ENCODE peak calls at places on chromosomes 16 and 17, in four cellular contexts. O, J, M and R are unnamed samples.

GRCh38 chr17:64658931-64659330 is 3.2 kb downstream of the SMURF2 start:
- DNase-seq in O (peak; percentile 83), J (no peak), M (no peak), R (no peak)

GRCh38 chr16:31347445-31347844 is 7.5 kb upstream of the ITGAX start:
- DNase-seq in O (no peak), J (no peak), M (no peak), R (no peak)

GRCh38 chr16:49203361-49203760 is 78.3 kb downstream of the CBLN1 start:
- DNase-seq in O (no peak), J (no peak), M (no peak), R (no peak)

GRCh38 chr17:7854078-7854777 is 638 bp upstream of the TMEM88 start:
- DNase-seq in O (no peak), J (no peak), M (no peak), R (no peak)

GRCh38 chr17:7383371-7383741 is 2.5 kb downstream of the TNK1 start:
- DNase-seq in O (no peak), J (no peak), M (no peak), R (no peak)

GRCh38 chr16:160691-161190 is 5.0 kb upstream of the HBM start:
- DNase-seq in O (no peak), J (no peak), M (no peak), R (no peak)

GRCh38 chr17:61201211-61201610 is 198.4 kb upstream of the TBX2 start:
- DNase-seq in O (peak; percentile 90), J (no peak), M (peak; percentile 88), R (no peak)

GRCh38 chr16:74605746-74606520 is 981 bp downstream of the GLG1 start:
- DNase-seq in O (peak; percentile 23), J (no peak), M (no peak), R (no peak)

GRCh38 chr17:76382305-76382802 is 2.1 kb upstream of the SPHK1 start:
- DNase-seq in O (no peak), J (no peak), M (no peak), R (peak; percentile 35)

GRCh38 chr17:14321476-14321949 is 20.6 kb downstream of the HS3ST3B1 start:
- DNase-seq in O (no peak), J (no peak), M (no peak), R (no peak)

GRCh38 chr16:66486773-66487579 is 59.9 kb downstream of the BEAN1 start:
- DNase-seq in O (peak; percentile 95), J (no peak), M (peak; percentile 49), R (no peak)

GRCh38 chr16:1863681-1864460 is 8.1 kb downstream of the MEIOB start:
- DNase-seq in O (peak; percentile 71), J (no peak), M (no peak), R (no peak)

GRCh38 chr17:42659079-42659931 is at the start of gene TUBG2:
- DNase-seq in O (peak; percentile 89), J (peak; percentile 86), M (no peak), R (peak; percentile 88)

GRCh38 chr17:67496286-67496685 is 119.2 kb downstream of the PITPNC1 start:
- DNase-seq in O (no peak), J (no peak), M (no peak), R (no peak)

GRCh38 chr16:1615761-1616160 is 3.6 kb downstream of the CRAMP1 start:
- DNase-seq in O (peak; percentile 7), J (no peak), M (no peak), R (no peak)

GRCh38 chr16:31138621-31139578 is 3.4 kb upstream of the PRSS8 start:
- DNase-seq in O (peak; percentile 62), J (peak; percentile 83), M (peak; percentile 67), R (peak; percentile 93)

GRCh38 chr17:1769826-1770477 is 8.1 kb downstream of the SERPINF1 start:
- DNase-seq in O (no peak), J (no peak), M (no peak), R (no peak)

GRCh38 chr16:30091474-30092372 is at the start of gene TBX6:
- DNase-seq in O (peak; percentile 80), J (peak; percentile 93), M (peak; percentile 53), R (peak; percentile 97)

GRCh38 chr17:42180922-42181850 is at the start of gene KCNH4:
- DNase-seq in O (peak; percentile 67), J (peak; percentile 74), M (no peak), R (peak; percentile 79)

GRCh38 chr16:28596840-28597691 is at the start of gene SULT1A2:
- DNase-seq in O (peak; percentile 6), J (peak; percentile 68), M (peak; percentile 31), R (peak; percentile 85)

GRCh38 chr17:44608732-44609435 is 47.4 kb upstream of the MEIOC start:
- DNase-seq in O (no peak), J (no peak), M (no peak), R (no peak)

GRCh38 chr16:931171-931570 is 39.6 kb downstream of the LMF1 start:
- DNase-seq in O (no peak), J (no peak), M (no peak), R (no peak)

GRCh38 chr16:86975445-86975844 is 341.7 kb downstream of the C16orf95 start:
- DNase-seq in O (peak; percentile 93), J (no peak), M (peak; percentile 87), R (no peak)

GRCh38 chr16:4428500-4428899 is 2.8 kb downstream of the DNAJA3 start:
- DNase-seq in O (no peak), J (no peak), M (no peak), R (no peak)

GRCh38 chr17:79045001-79045729 is 21.2 kb downstream of the C1QTNF1 start:
- DNase-seq in O (no peak), J (no peak), M (no peak), R (peak; percentile 27)

GRCh38 chr16:57093845-57094564 is 1.6 kb downstream of the CPNE2 start:
- DNase-seq in O (no peak), J (peak; percentile 79), M (no peak), R (peak; percentile 79)

GRCh38 chr16:24541534-24541933 is 2.2 kb downstream of the RBBP6 start:
- DNase-seq in O (peak; percentile 14), J (no peak), M (no peak), R (no peak)

GRCh38 chr16:86533076-86533475 is 22.0 kb downstream of the MTHFSD start:
- DNase-seq in O (no peak), J (no peak), M (no peak), R (no peak)

GRCh38 chr16:85574672-85575475 is 38.2 kb upstream of the GSE1 start:
- DNase-seq in O (no peak), J (no peak), M (no peak), R (no peak)

GRCh38 chr16:70746708-70747424 is 54.1 kb downstream of the VAC14 start:
- DNase-seq in O (peak; percentile 91), J (peak; percentile 89), M (peak; percentile 93), R (peak; percentile 90)

GRCh38 chr16:1296688-1297412 is 12.6 kb upstream of the UBE2I start:
- DNase-seq in O (peak; percentile 39), J (peak; percentile 45), M (peak; percentile 88), R (no peak)

DNA sequence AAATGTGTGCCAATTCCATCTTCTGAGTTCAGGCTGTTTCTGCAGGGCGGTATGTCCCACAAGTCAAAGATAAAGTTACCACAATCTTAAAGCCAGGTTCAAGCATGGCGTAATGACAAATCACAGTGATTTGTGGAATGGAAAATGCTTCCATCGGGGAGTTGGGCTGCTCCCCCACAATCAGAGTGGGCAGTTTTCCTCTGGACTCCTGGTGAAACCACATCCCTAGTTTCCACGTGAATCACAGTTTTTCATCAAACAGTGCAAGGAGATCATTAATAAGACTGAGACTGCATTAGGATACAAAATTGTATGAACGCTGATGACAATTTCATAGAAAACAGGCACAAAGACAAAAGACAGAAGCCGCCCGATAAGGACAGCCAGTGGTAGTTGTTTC is 3.5 kb downstream of the LITAF start:
- DNase-seq in O (peak; percentile 80), J (no peak), M (no peak), R (no peak)
- H3K4me3 ChIP-seq in O (no peak overlapping the region), J (peak overlapping the region; percentile 78), M (no peak overlapping the region), R (no peak overlapping the region)

GRCh38 chr17:74957935-74958549 is 14.5 kb downstream of the HID1 start:
- DNase-seq in O (peak; percentile 48), J (peak; percentile 81), M (no peak), R (peak; percentile 89)

GRCh38 chr17:74961657-74962360 is 10.8 kb downstream of the HID1 start:
- DNase-seq in O (peak; percentile 90), J (peak; percentile 95), M (peak; percentile 41), R (peak; percentile 89)

GRCh38 chr17:74960739-74961342 is 11.7 kb downstream of the HID1 start:
- DNase-seq in O (peak; percentile 14), J (peak; percentile 73), M (no peak), R (peak; percentile 81)

GRCh38 chr17:74962622-74963394 is 9.8 kb downstream of the HID1 start:
- DNase-seq in O (no peak), J (no peak), M (no peak), R (no peak)

GRCh38 chr17:74959826-74960738 is 12.5 kb downstream of the HID1 start:
- DNase-seq in O (peak; percentile 19), J (no peak), M (no peak), R (no peak)
- TF ChIP-seq CTCF in O (no peak), J (no peak), M (no peak), R (no peak)

GRCh38 chr16:72427001-72427785 is 255.2 kb upstream of the PMFBP1 start:
- DNase-seq in O (no peak), J (no peak), M (no peak), R (no peak)

GRCh38 chr16:72427786-72428480 is 256.0 kb upstream of the PMFBP1 start:
- DNase-seq in O (no peak), J (no peak), M (no peak), R (no peak)

GRCh38 chr16:72426416-72426815 is 254.5 kb upstream of the PMFBP1 start:
- DNase-seq in O (no peak), J (no peak), M (no peak), R (no peak)

GRCh38 chr16:72424776-72425175 is 252.8 kb upstream of the PMFBP1 start:
- DNase-seq in O (no peak), J (no peak), M (no peak), R (no peak)

DNA sequence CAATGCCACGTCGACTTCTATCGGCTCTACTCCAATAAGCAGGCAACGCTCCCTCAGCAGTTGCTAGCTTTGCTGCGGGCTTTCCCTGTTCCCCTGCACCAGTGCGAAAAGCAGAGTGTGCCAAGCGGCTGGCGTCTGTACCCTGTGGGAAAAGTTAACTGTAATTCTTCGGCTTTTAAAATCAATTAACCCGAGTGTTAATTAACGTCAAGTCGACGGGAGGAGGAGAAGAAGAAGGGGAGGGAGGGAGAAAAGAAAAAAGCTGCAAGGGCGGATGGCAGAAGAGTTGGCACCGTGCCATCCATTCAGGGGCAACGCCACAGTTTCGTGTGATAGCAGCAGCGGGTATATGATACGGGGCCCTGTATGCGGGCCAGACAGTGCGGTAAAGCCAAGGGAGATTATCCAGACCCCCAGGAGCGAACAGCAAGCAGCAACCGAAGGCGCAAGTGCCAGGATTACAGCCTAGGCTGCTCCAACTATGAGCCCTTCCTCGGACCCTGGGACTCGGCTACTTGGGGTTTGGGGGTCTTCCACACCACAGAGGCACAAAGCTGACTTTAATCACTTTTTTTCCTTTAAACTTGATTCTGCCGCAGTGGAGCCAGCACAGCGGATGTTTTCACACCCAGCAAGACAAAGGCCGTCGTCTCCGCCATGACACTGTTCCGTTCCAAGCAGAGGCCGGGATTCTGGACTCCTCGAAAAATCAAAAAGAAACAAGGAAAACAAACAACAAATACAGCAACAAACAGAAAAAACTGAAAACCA is 253.8 kb upstream of the PMFBP1 start:
- DNase-seq in O (no peak), J (no peak), M (no peak), R (no peak)
- H3K4me3 ChIP-seq in O (no peak overlapping the region), J (no peak overlapping the region), M (no peak overlapping the region), R (no peak overlapping the region)

GRCh38 chr16:48113471-48113870 is 42.3 kb downstream of the ABCC12 start:
- DNase-seq in O (no peak), J (no peak), M (no peak), R (no peak)
- TF ChIP-seq CTCF in O (no peak), J (no peak), M (peak; percentile 19), R (no peak)